ENCODE peak calls at places on chromosomes 11 and 22, in eight cellular contexts. E is HTR-8/SVneo; G is GM10248; K is activated naive CD4-positive, alpha-beta T cell; W is stomach; Y is NCI-H526; T is NCI-H774; O is HuH-7. H is an unnamed sample.

GRCh38 chr11:69630009-69630870 is 10.7 kb upstream of the CCND1 start:
- DNase-seq in G (no peak), O (no peak), Y (no peak), W (no peak), T (no peak), K (no peak), E (no peak), H (peak; percentile 28)

GRCh38 chr22:42026705-42027104 is 28.1 kb downstream of the WBP2NL start:
- DNase-seq in G (no peak), K (no peak), T (no peak), E (no peak), Y (no peak), W (no peak), O (no peak), H (no peak)

GRCh38 chr22:48722661-48723060 is 1105.0 kb downstream of the BRD1 start:
- DNase-seq in E (no peak), K (no peak), W (no peak), G (no peak), O (no peak), T (no peak), Y (no peak), H (no peak)

GRCh38 chr11:859394-860131 is 16.9 kb downstream of the TSPAN4 start:
- DNase-seq in G (no peak), W (peak; percentile 84), T (peak; percentile 69), Y (peak; percentile 91), E (no peak), K (no peak), O (no peak), H (peak; percentile 64)

GRCh38 chr22:47213571-47214230 is 451.3 kb downstream of the TBC1D22A start:
- DNase-seq in K (no peak), G (peak; percentile 67), E (no peak), T (no peak), O (peak; percentile 84), W (peak; percentile 28), Y (peak; percentile 53), H (no peak)

GRCh38 chr11:16820324-16821092 is 82.1 kb downstream of the C11orf58 start:
- DNase-seq in K (peak; percentile 7), O (peak; percentile 76), W (peak; percentile 81), E (peak; percentile 79), T (peak; percentile 57), Y (peak; percentile 99), G (peak; percentile 78), H (peak; percentile 83)

GRCh38 chr11:12950681-12951080 is 58.4 kb upstream of the RASSF10 start:
- DNase-seq in G (no peak), Y (no peak), K (no peak), T (no peak), O (no peak), E (no peak), W (no peak), H (peak; percentile 56)

GRCh38 chr11:116840224-116840745 is 2.9 kb upstream of the APOA1 start:
- DNase-seq in O (peak; percentile 50), W (no peak), E (no peak), Y (peak; percentile 35), K (no peak), G (no peak), T (no peak), H (no peak)

GRCh38 chr11:31240340-31240904 is 129.1 kb downstream of the DCDC1 start:
- DNase-seq in T (peak; percentile 17), O (peak; percentile 15), Y (peak; percentile 85), E (no peak), G (no peak), W (no peak), K (no peak), H (peak; percentile 55)

GRCh38 chr11:112453601-112454577 is 193.2 kb upstream of the PLET1 start:
- DNase-seq in K (no peak), W (peak; percentile 47), O (peak; percentile 58), Y (peak; percentile 77), G (peak; percentile 33), E (no peak), T (peak; percentile 11), H (peak; percentile 11)

GRCh38 chr11:17389205-17389956 is 922 bp upstream of the KCNJ11 start:
- DNase-seq in Y (peak; percentile 96), O (peak; percentile 78), E (peak; percentile 80), T (peak; percentile 84), G (peak; percentile 88), W (peak; percentile 90), K (peak; percentile 56), H (peak; percentile 84)

GRCh38 chr11:105612766-105613165 is 2.9 kb downstream of the GRIA4 start:
- DNase-seq in O (no peak), T (no peak), W (no peak), Y (no peak), E (no peak), G (no peak), K (no peak), H (no peak)

GRCh38 chr22:49045276-49045675 is 782.4 kb downstream of the BRD1 start:
- DNase-seq in E (no peak), G (no peak), T (no peak), K (no peak), W (no peak), Y (no peak), O (no peak), H (no peak)